ENCODE peak calls at places on chromosomes 2 and 18, in four cellular contexts. C is left ventricle myocardium inferior, L is psoas muscle, I is fibroblast of lung. W is an unnamed sample. For H3K4me1, the result is how much of the 10 kb centered on the place peaks cover.

GRCh38 chr2:168596881-168597280 is 140.8 kb downstream of the CERS6 start:
- DNase-seq in I (no peak), L (no peak), C (no peak), W (no peak)

GRCh38 chr2:3248754-3249476 is 128.7 kb downstream of the EIPR1 start:
- DNase-seq in L (no peak), I (no peak), C (no peak), W (no peak)

GRCh38 chr2:179454443-179455218 is 190.0 kb upstream of the SESTD1 start:
- DNase-seq in C (no peak), L (no peak), I (peak), W (no peak)

GRCh38 chr2:216519154-216519762 is 20.6 kb downstream of the RPL37A start:
- DNase-seq in C (no peak), I (peak), L (no peak), W (peak)

GRCh38 chr18:46720521-46720920 is 36.3 kb downstream of the ST8SIA5 start:
- DNase-seq in I (no peak), C (no peak), L (no peak), W (no peak)

GRCh38 chr2:201414099-201415023 is 36.9 kb downstream of the TRAK2 start:
- DNase-seq in L (no peak), C (no peak), I (peak), W (no peak)

GRCh38 chr2:200092235-200092634 is 136.9 kb downstream of the MAIP1 start:
- DNase-seq in I (no peak), L (no peak), C (no peak), W (no peak)

GRCh38 chr18:38025433-38026038 is 459.9 kb upstream of the CELF4 start:
- DNase-seq in C (no peak), L (no peak), I (peak), W (peak)

GRCh38 chr2:120539937-120540718 is 194.2 kb downstream of the INHBB start:
- DNase-seq in L (peak), C (peak), I (peak), W (peak)

GRCh38 chr2:28613181-28613580 is 117.3 kb downstream of the PLB1 start:
- DNase-seq in C (no peak), I (no peak), L (no peak), W (no peak)

GRCh38 chr2:170881840-170882239 is 47.2 kb upstream of the GORASP2 start:
- DNase-seq in L (no peak), C (no peak), I (no peak), W (no peak)

GRCh38 chr2:112708968-112709367 is 11.9 kb upstream of the NT5DC4 start:
- DNase-seq in C (no peak), I (no peak), L (no peak), W (no peak)

GRCh38 chr18:35283923-35284794 is 5.9 kb downstream of the ZSCAN30 start:
- DNase-seq in I (no peak), C (peak), L (no peak), W (no peak)

GRCh38 chr18:33755918-33756590 is 178.0 kb downstream of the ASXL3 start:
- DNase-seq in C (no peak), I (peak), L (no peak), W (peak)

GRCh38 chr2:190781604-190782198 is 98.9 kb upstream of the GLS start:
- DNase-seq in I (peak), C (no peak), L (no peak), W (peak)

GRCh38 chr2:182372661-182373060 is 54.2 kb downstream of the PDE1A start:
- DNase-seq in C (no peak), I (peak), L (no peak), W (peak)

GRCh38 chr2:24365051-24365450 is 4.7 kb upstream of the ITSN2 start:
- DNase-seq in L (peak), C (peak), I (no peak), W (peak)

GRCh38 chr2:26838121-26838906 is 9.6 kb upstream of the DPYSL5 start:
- DNase-seq in I (peak), L (no peak), C (no peak), W (peak)

GRCh38 chr2:159803235-159803962 is 5.4 kb upstream of the CD302 start:
- DNase-seq in L (no peak), I (no peak), C (no peak), W (no peak)

GRCh38 chr2:84855730-84856129 is 25.2 kb downstream of the TRABD2A start:
- DNase-seq in I (no peak), L (no peak), C (no peak), W (no peak)

GRCh38 chr18:23871410-23871809 is 143.1 kb upstream of the TTC39C start:
- DNase-seq in C (peak), L (no peak), I (no peak), W (peak)

GRCh38 chr2:102484310-102485061 is 11.5 kb downstream of the SLC9A4 start:
- DNase-seq in C (no peak), L (no peak), I (no peak), W (no peak)

GRCh38 chr18:28189400-28190239 is 12.7 kb upstream of the CDH2 start:
- DNase-seq in L (no peak), C (no peak), I (peak), W (peak)

GRCh38 chr2:142724186-142724585 is 153.3 kb upstream of the KYNU start:
- DNase-seq in I (no peak), L (no peak), C (no peak), W (no peak)

GRCh38 chr2:71683070-71683469 is 229.7 kb downstream of the DYSF start:
- DNase-seq in C (no peak), L (no peak), I (no peak), W (no peak)

GRCh38 chr18:21741511-21742322 is 1.1 kb downstream of the MIB1 start:
- DNase-seq in L (peak), I (peak), C (peak), W (peak)

GRCh38 chr2:16559263-16559662 is 106.4 kb downstream of the CYRIA start:
- DNase-seq in L (peak), I (no peak), C (no peak), W (no peak)

GRCh38 chr18:27954226-27954625 is 222.7 kb downstream of the CDH2 start:
- DNase-seq in I (peak), C (no peak), L (no peak), W (peak)

GRCh38 chr2:46226620-46227019 is 70.6 kb upstream of the EPAS1 start:
- DNase-seq in I (no peak), C (no peak), L (no peak), W (no peak)
- H3K4me1 ChIP-seq in I (under half), C (under half), L (under half), W (under half)

DNA sequence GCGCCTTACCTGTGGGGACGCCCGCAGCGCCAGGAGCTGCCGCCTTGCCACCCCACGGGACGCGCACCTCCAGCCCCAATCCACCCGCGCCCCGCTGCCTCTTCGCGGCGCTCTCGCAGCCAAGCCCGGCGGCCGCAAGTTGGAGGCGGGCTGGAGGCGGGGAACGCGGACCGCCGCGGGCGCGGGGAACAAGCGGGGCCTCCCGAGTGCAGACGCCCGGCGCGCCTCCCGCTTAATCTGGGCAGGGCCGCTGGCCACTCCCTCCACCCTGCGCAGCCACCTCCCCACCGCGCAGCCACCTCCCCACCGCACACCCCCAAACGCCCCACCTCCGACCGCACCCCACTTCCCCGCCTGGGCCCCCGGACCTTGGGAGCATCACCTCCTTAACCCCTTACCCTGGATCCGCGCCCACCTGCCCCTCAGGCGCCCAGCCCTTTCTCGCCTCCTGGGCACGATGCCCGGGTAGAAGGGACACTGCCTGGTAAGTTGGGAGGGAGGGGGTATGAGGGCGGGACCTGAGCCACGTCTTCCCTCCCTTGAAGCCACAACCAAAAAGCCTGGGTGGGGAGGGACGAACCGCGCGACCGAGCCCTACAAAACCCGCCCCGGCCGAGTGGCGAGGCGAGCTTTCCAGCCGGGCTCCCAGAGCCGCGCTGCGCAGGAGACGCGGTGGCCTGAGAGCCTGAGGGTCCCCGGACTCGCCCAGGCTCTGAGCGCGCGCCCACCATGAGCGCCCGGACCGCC is at the start of the genes COL4A3 and COL4A4:
- DNase-seq in I (no peak), L (peak), C (peak), W (no peak)
- H3K4me3 ChIP-seq in I (peak), L (peak), C (peak), W (no peak)

DNA sequence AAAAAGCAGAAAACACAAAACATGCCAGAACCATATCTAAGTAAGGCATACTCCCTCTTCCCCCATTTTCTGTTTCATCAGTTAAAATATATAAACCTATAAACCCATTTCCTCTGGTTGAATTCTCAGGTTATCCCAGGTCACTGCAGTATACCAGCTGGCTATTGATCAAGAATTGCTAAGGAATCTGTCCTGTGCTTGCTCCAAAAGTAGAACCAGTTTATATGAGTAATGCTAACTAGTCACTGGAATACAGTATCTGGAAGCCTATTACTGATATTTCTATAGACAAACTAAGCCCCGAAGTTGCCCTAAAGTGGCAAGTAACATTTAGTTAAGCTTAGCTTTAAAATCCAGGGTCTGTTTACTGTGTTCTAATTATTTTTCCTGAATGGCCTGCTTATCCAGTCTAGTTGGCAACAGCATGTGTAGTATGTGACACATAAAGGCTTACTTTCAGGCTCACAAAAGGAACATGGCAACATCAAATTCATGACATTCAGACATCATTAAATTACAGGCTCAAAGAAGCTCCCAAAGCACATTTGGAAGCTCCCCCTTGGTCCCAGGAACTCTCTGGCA is 102.9 kb upstream of the ARL5A start:
- DNase-seq in L (no peak), C (no peak), I (no peak), W (no peak)
- H3K27ac ChIP-seq in L (no peak), C (no peak), I (no peak), W (no peak)

GRCh38 chr2:85996591-85996990 is 107.8 kb upstream of the ST3GAL5 start:
- DNase-seq in C (no peak), I (no peak), L (no peak), W (peak)
- H3K4me1 ChIP-seq in C (half or more), I (under half), L (under half), W (half or more)

GRCh38 chr2:768484-768883 is 91.3 kb upstream of the TMEM18 start:
- DNase-seq in C (no peak), I (no peak), L (no peak), W (no peak)

GRCh38 chr2:769771-770170 is 92.6 kb upstream of the TMEM18 start:
- DNase-seq in C (no peak), I (no peak), L (no peak), W (no peak)

GRCh38 chr2:771538-771937 is 94.3 kb upstream of the TMEM18 start:
- DNase-seq in L (no peak), I (no peak), C (no peak), W (no peak)

GRCh38 chr2:773256-774160 is 96.3 kb upstream of the TMEM18 start:
- DNase-seq in L (no peak), I (no peak), C (no peak), W (no peak)

GRCh38 chr2:770776-771175 is 93.6 kb upstream of the TMEM18 start:
- DNase-seq in I (no peak), C (no peak), L (no peak), W (no peak)
- H3K4me3 ChIP-seq in I (no peak), C (no peak), L (no peak), W (no peak)

DNA sequence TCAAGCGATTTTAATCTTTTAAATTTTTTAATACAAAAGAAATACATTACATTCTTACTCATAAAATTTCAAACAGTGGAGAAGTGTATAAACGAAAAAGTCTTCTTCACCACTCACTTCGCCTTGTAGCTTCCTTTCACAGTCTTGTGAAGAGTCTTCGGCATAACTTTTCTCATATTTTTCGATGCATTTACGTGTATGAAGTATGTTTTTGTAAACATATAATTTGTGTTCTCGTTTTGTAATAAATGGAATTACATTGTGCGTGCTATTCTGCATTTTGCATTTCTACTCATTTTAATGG is 1.1 kb downstream of the SP140L start:
- DNase-seq in I (no peak), C (no peak), L (no peak), W (no peak)
- H3K27ac ChIP-seq in I (no peak), C (peak), L (no peak), W (no peak)

GRCh38 chr2:49002750-49003149 is 151.6 kb downstream of the FSHR start:
- DNase-seq in C (no peak), L (no peak), I (no peak), W (no peak)
- H3K4me1 ChIP-seq in C (under half), L (under half), I (under half), W (under half)

GRCh38 chr2:74373985-74374384 is 6.1 kb downstream of the DCTN1 start:
- DNase-seq in L (no peak), C (no peak), I (no peak), W (no peak)

GRCh38 chr2:74371421-74371820 is 8.7 kb downstream of the DCTN1 start:
- DNase-seq in C (no peak), L (no peak), I (no peak), W (no peak)

GRCh38 chr2:74374509-74375205 is 5.5 kb downstream of the DCTN1 start:
- DNase-seq in L (peak), C (peak), I (peak), W (no peak)

GRCh38 chr2:74373189-74373588 is 6.9 kb downstream of the DCTN1 start:
- DNase-seq in C (peak), I (no peak), L (peak), W (no peak)

DNA sequence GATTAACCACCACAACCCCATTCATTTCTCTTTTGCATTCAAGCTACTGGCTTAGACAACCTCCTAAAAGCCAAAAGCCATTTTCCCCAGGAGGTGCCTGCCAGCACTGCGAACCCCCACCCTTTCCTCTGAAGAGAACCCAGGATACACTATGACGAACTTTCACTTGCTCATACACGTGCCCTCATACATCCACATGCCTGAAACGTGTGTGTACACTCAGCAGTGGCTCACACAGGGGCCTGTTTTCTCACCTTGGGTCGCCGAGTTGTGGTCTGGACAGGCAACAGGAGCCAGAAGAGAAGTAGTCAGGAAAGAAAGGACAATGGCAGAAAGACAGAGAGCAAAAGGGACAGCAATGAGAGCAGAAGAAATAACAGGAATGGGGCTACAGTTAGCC is 7.4 kb downstream of the DCTN1 start:
- DNase-seq in I (no peak), L (no peak), C (no peak), W (no peak)
- H3K4me3 ChIP-seq in I (no peak), L (no peak), C (peak), W (no peak)